ENCODE peak calls at places on chromosome 17, in five cellular contexts. H is psoas muscle; D is spleen; I is CD8-positive, alpha-beta T cell; M is A673. L is an unnamed sample.

GRCh38 chr17:4101127-4101798 is 41.6 kb downstream of the ZZEF1 start:
- DNase-seq in H (no peak), I (no peak), D (no peak), M (no peak), L (no peak)

GRCh38 chr17:51298508-51299371 is 38.4 kb downstream of the UTP18 start:
- DNase-seq in M (peak; percentile 68), H (no peak), D (no peak), I (no peak), L (peak; percentile 66)

GRCh38 chr17:58516644-58517377 is 2.4 kb upstream of the MTMR4 start:
- DNase-seq in H (no peak), D (no peak), M (no peak), I (no peak), L (no peak)

GRCh38 chr17:46818319-46818928 is at the start of gene WNT3:
- DNase-seq in H (no peak), M (peak; percentile 26), D (peak; percentile 89), I (peak; percentile 69), L (peak; percentile 98)

GRCh38 chr17:67942810-67943209 is 53.5 kb downstream of the C17orf58 start:
- DNase-seq in H (no peak), I (no peak), M (peak; percentile 15), D (no peak), L (no peak)

GRCh38 chr17:40058865-40059264 is 3.9 kb upstream of the THRA start:
- DNase-seq in I (no peak), M (no peak), H (no peak), D (peak; percentile 11), L (peak; percentile 53)

GRCh38 chr17:82444941-82445521 is 5.5 kb downstream of the CYBC1 start:
- DNase-seq in H (no peak), M (no peak), I (no peak), D (peak; percentile 82), L (no peak)

GRCh38 chr17:65472602-65473001 is 88.8 kb downstream of the AXIN2 start:
- DNase-seq in M (no peak), I (no peak), D (no peak), H (peak; percentile 66), L (no peak)

GRCh38 chr17:78107976-78108725 is 20.4 kb downstream of the TMC6 start:
- DNase-seq in M (no peak), D (no peak), H (no peak), I (no peak), L (no peak)

GRCh38 chr17:28827672-28828071 is 14.9 kb downstream of the FAM222B start:
- DNase-seq in M (no peak), D (no peak), H (no peak), I (no peak), L (peak; percentile 6)

GRCh38 chr17:83103200-83103937 is 24.0 kb downstream of the METRNL start:
- DNase-seq in H (no peak), M (peak; percentile 49), D (no peak), I (no peak), L (no peak)

GRCh38 chr17:28394717-28395116 is 11.3 kb downstream of the SLC46A1 start:
- DNase-seq in M (no peak), D (no peak), H (no peak), I (no peak), L (no peak)

GRCh38 chr17:66378296-66378695 is 75.9 kb downstream of the PRKCA start:
- DNase-seq in H (no peak), I (no peak), D (no peak), M (no peak), L (no peak)

GRCh38 chr17:63984651-63985386 is 12.1 kb upstream of the SCN4A start:
- DNase-seq in D (no peak), H (peak; percentile 63), M (peak; percentile 74), I (peak; percentile 65), L (no peak)

GRCh38 chr17:70661342-70662222 is 492.2 kb downstream of the KCNJ2 start:
- DNase-seq in H (no peak), D (no peak), I (no peak), M (peak; percentile 2), L (no peak)

GRCh38 chr17:28053044-28053670 is 10.7 kb downstream of the NLK start:
- DNase-seq in I (no peak), H (no peak), D (no peak), M (no peak), L (no peak)

GRCh38 chr17:35871415-35871814 is 2.7 kb upstream of the HEATR9 start:
- DNase-seq in H (no peak), M (no peak), D (no peak), I (peak; percentile 71), L (peak; percentile 79)

GRCh38 chr17:77492446-77493237 is 351.9 kb downstream of the SEC14L1 start:
- DNase-seq in I (no peak), M (no peak), H (no peak), D (peak; percentile 71), L (peak; percentile 50)

GRCh38 chr17:12927541-12928425 is 90.0 kb downstream of the ELAC2 start:
- DNase-seq in I (no peak), M (peak; percentile 94), D (no peak), H (no peak), L (no peak)

GRCh38 chr17:1056761-1057160 is 59.8 kb downstream of the TIMM22 start:
- DNase-seq in M (no peak), I (no peak), D (peak; percentile 69), H (peak; percentile 9), L (peak; percentile 49)
- H3K27ac ChIP-seq in M (no peak overlapping the region), I (no peak overlapping the region), D (no peak overlapping the region), H (peak overlapping the region; percentile 41), L (peak overlapping the region; percentile 60)

DNA sequence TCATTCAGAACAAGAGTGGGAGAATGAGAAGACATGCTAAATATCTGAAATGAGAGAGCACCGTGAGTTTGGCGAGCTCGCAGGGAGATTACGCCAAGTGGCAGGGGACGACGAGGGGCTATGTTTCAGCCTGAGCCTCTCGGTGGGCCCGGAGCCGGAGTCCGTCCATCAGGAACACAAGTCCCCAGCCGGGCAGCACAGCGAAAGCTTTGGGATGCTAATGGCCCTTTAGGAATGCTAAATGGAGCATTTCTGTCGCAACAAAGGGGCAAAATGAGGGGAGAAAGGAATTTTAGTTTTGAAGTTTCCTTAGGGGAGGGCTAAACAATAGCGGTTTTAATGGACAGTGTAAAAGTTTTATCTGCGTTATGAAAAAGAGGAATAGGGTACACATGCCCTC is 33.3 kb downstream of the NTN1 start:
- DNase-seq in M (no peak), D (no peak), I (no peak), H (no peak), L (peak; percentile 94)
- H3K4me3 ChIP-seq in M (no peak overlapping the region), D (no peak overlapping the region), I (no peak overlapping the region), H (no peak overlapping the region), L (no peak overlapping the region)

GRCh38 chr17:54408741-54409140 is 491.9 kb upstream of the TOM1L1 start:
- DNase-seq in H (no peak), D (no peak), M (peak; percentile 90), I (no peak), L (no peak)

GRCh38 chr17:54404259-54404658 is 496.4 kb upstream of the TOM1L1 start:
- DNase-seq in I (no peak), D (no peak), H (no peak), M (no peak), L (no peak)

DNA sequence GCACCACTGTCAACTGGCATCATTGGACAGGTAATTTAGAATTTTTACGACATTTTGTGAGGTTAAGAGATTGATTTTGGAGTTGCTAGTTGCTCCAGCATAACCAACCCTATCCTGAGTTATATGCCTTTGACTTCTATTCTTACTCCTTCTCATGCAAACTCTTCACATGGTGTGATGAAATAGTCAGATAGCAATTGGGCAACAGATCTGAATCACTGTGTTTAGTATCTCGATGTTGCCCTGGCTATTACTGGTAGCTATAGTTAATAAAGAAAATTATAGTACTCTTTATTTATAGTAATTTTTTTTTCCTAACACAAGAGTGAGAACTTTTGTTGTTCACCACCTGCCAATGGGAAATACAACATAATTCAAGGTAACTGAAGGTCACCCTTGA is 494.8 kb upstream of the TOM1L1 start:
- DNase-seq in H (no peak), I (no peak), D (no peak), M (no peak), L (no peak)
- H3K4me1 ChIP-seq in H (no peaks in the 10 kb centered on the region), I (no peaks in the 10 kb centered on the region), D (no peaks in the 10 kb centered on the region), M (peaks cover 18% of the 10 kb centered on the region), L (peaks cover 2% of the 10 kb centered on the region)

GRCh38 chr17:2250140-2251095 is 53.2 kb downstream of the SMG6 start:
- DNase-seq in H (no peak), D (no peak), M (no peak), I (peak; percentile 60), L (no peak)

GRCh38 chr17:2253362-2253761 is 50.2 kb downstream of the SMG6 start:
- DNase-seq in M (no peak), I (no peak), D (no peak), H (no peak), L (no peak)

GRCh38 chr17:2247005-2247404 is 56.6 kb downstream of the SMG6 start:
- DNase-seq in M (no peak), I (no peak), H (no peak), D (no peak), L (no peak)

GRCh38 chr17:2253768-2254406 is 49.7 kb downstream of the SMG6 start:
- DNase-seq in I (no peak), H (no peak), D (no peak), M (no peak), L (no peak)

GRCh38 chr17:2251098-2251497 is 52.5 kb downstream of the SMG6 start:
- DNase-seq in M (no peak), D (no peak), I (no peak), H (no peak), L (no peak)
- H3K27ac ChIP-seq in M (no peak overlapping the region), D (no peak overlapping the region), I (no peak overlapping the region), H (no peak overlapping the region), L (no peak overlapping the region)

GRCh38 chr17:73359987-73360410 is 48.2 kb upstream of the CDC42EP4 start:
- DNase-seq in M (no peak), I (no peak), H (no peak), D (no peak), L (peak; percentile 98)

GRCh38 chr17:73363788-73364522 is 52.2 kb upstream of the CDC42EP4 start:
- DNase-seq in M (no peak), I (no peak), H (no peak), D (no peak), L (peak; percentile 95)

GRCh38 chr17:73365203-73365933 is 53.6 kb upstream of the CDC42EP4 start:
- DNase-seq in I (no peak), H (peak; percentile 45), D (no peak), M (no peak), L (peak; percentile 64)

GRCh38 chr17:73360961-73361761 is 49.4 kb upstream of the CDC42EP4 start:
- DNase-seq in H (no peak), M (peak; percentile 21), D (no peak), I (no peak), L (peak; percentile 95)

GRCh38 chr17:73362697-73363096 is 50.9 kb upstream of the CDC42EP4 start:
- DNase-seq in M (no peak), I (no peak), H (no peak), D (no peak), L (peak; percentile 92)
- H3K4me3 ChIP-seq in M (no peak overlapping the region), I (no peak overlapping the region), H (no peak overlapping the region), D (no peak overlapping the region), L (no peak overlapping the region)

GRCh38 chr17:73301359-73301758 is 10.4 kb downstream of the CDC42EP4 start:
- DNase-seq in H (no peak), D (no peak), I (no peak), M (no peak), L (no peak)
- H3K4me1 ChIP-seq in H (peaks cover 42% of the 10 kb centered on the region), D (peaks cover 81% of the 10 kb centered on the region), I (no peaks in the 10 kb centered on the region), M (peaks cover 62% of the 10 kb centered on the region), L (peaks cover 22% of the 10 kb centered on the region)

GRCh38 chr17:81309859-81310839 is 15.0 kb upstream of the SLC38A10 start:
- DNase-seq in I (no peak), H (no peak), M (no peak), D (no peak), L (no peak)
- H3K27ac ChIP-seq in I (no peak overlapping the region), H (peak overlapping the region; percentile 80), M (no peak overlapping the region), D (peak overlapping the region; percentile 79), L (no peak overlapping the region)